ENCODE peak calls at places on chromosomes 1 and 21, in nine cellular contexts. K, D, V, A, N, Z, E, L and G are unnamed samples.
A peak's percentile ranks its signal among the peaks of the same experiment; 100 is the strongest.

GRCh38 chr1:162904579-162904978 is 43.6 kb upstream of the CCDC190 start:
- DNase-seq in E (no peak), D (no peak), Z (no peak), V (no peak), A (no peak), N (no peak), L (no peak), K (no peak), G (no peak)

GRCh38 chr21:44425307-44425894 is 29.9 kb upstream of the LRRC3 start:
- DNase-seq in L (peak; percentile 72), A (no peak), Z (no peak), V (no peak), D (no peak), K (no peak), N (peak; percentile 18), E (no peak), G (peak; percentile 20)

GRCh38 chr1:9079980-9080703 is 10.7 kb upstream of the SLC2A5 start:
- DNase-seq in V (no peak), A (no peak), N (no peak), K (no peak), L (no peak), D (no peak), E (no peak), Z (no peak), G (no peak)

GRCh38 chr1:96464991-96465875 is 256.4 kb upstream of the PTBP2 start:
- DNase-seq in K (no peak), L (no peak), N (no peak), Z (peak; percentile 32), V (no peak), D (no peak), E (no peak), A (no peak), G (peak; percentile 30)

GRCh38 chr1:53458634-53459033 is 565 bp upstream of the DMRTB1 start:
- DNase-seq in V (no peak), D (no peak), N (no peak), Z (no peak), A (no peak), L (no peak), E (no peak), K (no peak), G (no peak)

GRCh38 chr1:33163621-33164071 is 18.2 kb downstream of the TRIM62 start:
- DNase-seq in K (no peak), L (no peak), N (no peak), D (no peak), A (no peak), Z (no peak), V (no peak), E (no peak), G (no peak)

GRCh38 chr1:182274618-182275017 is 117.0 kb downstream of the GLUL start:
- DNase-seq in A (no peak), Z (no peak), E (no peak), N (no peak), L (no peak), D (no peak), V (no peak), K (no peak), G (no peak)

GRCh38 chr1:29563092-29563491 is 326.8 kb downstream of the PTPRU start:
- DNase-seq in N (no peak), V (no peak), K (no peak), D (no peak), Z (no peak), A (no peak), E (no peak), L (no peak), G (no peak)

GRCh38 chr1:167439301-167439988 is 78.9 kb downstream of the CD247 start:
- DNase-seq in K (peak; percentile 42), L (peak; percentile 76), V (no peak), A (no peak), N (no peak), E (no peak), Z (no peak), D (peak; percentile 67), G (peak; percentile 49)

GRCh38 chr21:15063081-15063820 is 1.5 kb downstream of the NRIP1 start:
- DNase-seq in E (no peak), N (peak; percentile 38), Z (peak; percentile 10), K (peak; percentile 74), L (no peak), A (no peak), V (no peak), D (no peak), G (no peak)

GRCh38 chr1:119266386-119266785 is 102.2 kb upstream of the HAO2 start:
- DNase-seq in N (no peak), K (no peak), V (no peak), L (no peak), A (no peak), D (no peak), Z (no peak), E (no peak), G (no peak)

GRCh38 chr21:29144736-29145353 is 14.4 kb downstream of the MAP3K7CL start:
- DNase-seq in N (no peak), Z (no peak), A (no peak), K (peak; percentile 46), L (no peak), D (no peak), V (no peak), E (no peak), G (no peak)

GRCh38 chr1:223504741-223505140 is 111.5 kb downstream of the CCDC185 start:
- DNase-seq in E (no peak), L (no peak), D (peak; percentile 77), Z (no peak), A (no peak), K (peak; percentile 96), N (no peak), V (no peak), G (no peak)

GRCh38 chr1:66533804-66534745 is at the start of gene SGIP1:
- DNase-seq in V (no peak), N (peak; percentile 20), K (peak; percentile 21), A (no peak), Z (peak; percentile 37), D (peak; percentile 70), E (no peak), L (no peak), G (peak; percentile 65)

GRCh38 chr1:24110642-24111263 is 1.2 kb downstream of the MYOM3 start:
- DNase-seq in K (no peak), A (no peak), D (no peak), N (no peak), Z (peak; percentile 84), L (no peak), V (no peak), E (no peak), G (peak; percentile 92)

GRCh38 chr1:2791027-2791760 is 10.3 kb downstream of the TTC34 start:
- DNase-seq in V (no peak), E (no peak), A (no peak), K (no peak), L (peak; percentile 49), N (peak; percentile 10), Z (peak; percentile 8), D (no peak), G (no peak)

GRCh38 chr1:234776256-234776874 is 166.4 kb upstream of the IRF2BP2 start:
- DNase-seq in V (no peak), K (no peak), Z (no peak), N (no peak), L (peak; percentile 84), D (no peak), E (no peak), A (no peak), G (no peak)

GRCh38 chr1:55980574-55980973 is 598.8 kb downstream of the PLPP3 start:
- DNase-seq in A (no peak), E (no peak), N (no peak), V (no peak), D (no peak), Z (no peak), K (no peak), L (no peak), G (no peak)

GRCh38 chr1:164801246-164801731 is 242.3 kb downstream of the PBX1 start:
- DNase-seq in A (no peak), L (no peak), N (no peak), D (no peak), E (no peak), Z (no peak), V (no peak), K (no peak), G (no peak)

GRCh38 chr21:32978346-32979270 is 47.1 kb upstream of the OLIG2 start:
- DNase-seq in N (no peak), E (no peak), Z (no peak), L (no peak), K (no peak), D (no peak), V (no peak), A (no peak), G (no peak)

GRCh38 chr1:10516925-10517676 is 42.4 kb downstream of the PEX14 start:
- DNase-seq in Z (no peak), D (peak; percentile 29), L (no peak), N (no peak), E (no peak), K (no peak), A (no peak), V (no peak), G (no peak)

GRCh38 chr1:119947468-119947867 is 51.2 kb upstream of the ADAM30 start:
- DNase-seq in Z (no peak), A (no peak), N (no peak), D (no peak), L (no peak), V (no peak), E (no peak), K (peak; percentile 62), G (no peak)

GRCh38 chr1:177945943-177946650 is 23.8 kb downstream of the SEC16B start:
- DNase-seq in K (peak; percentile 84), E (no peak), D (peak; percentile 56), L (no peak), N (peak; percentile 51), A (no peak), Z (peak; percentile 30), V (peak; percentile 30), G (no peak)

GRCh38 chr21:16911166-16911607 is 601.7 kb upstream of the CXADR start:
- DNase-seq in E (no peak), Z (no peak), V (no peak), A (no peak), L (no peak), D (no peak), N (no peak), K (no peak), G (no peak)

GRCh38 chr1:223752721-223753515 is 40.6 kb downstream of the CAPN2 start:
- DNase-seq in Z (no peak), A (no peak), D (no peak), L (no peak), K (no peak), V (no peak), N (no peak), E (no peak), G (no peak)

GRCh38 chr21:46509760-46510159 is 51.1 kb downstream of the DIP2A start:
- DNase-seq in Z (no peak), D (no peak), N (no peak), A (no peak), L (no peak), V (no peak), K (peak; percentile 88), E (no peak), G (no peak)

GRCh38 chr1:161200992-161201827 is 957 bp upstream of the NDUFS2 start:
- DNase-seq in L (peak; percentile 86), V (no peak), K (peak; percentile 49), N (peak; percentile 32), A (no peak), E (no peak), D (no peak), Z (peak; percentile 49), G (peak; percentile 58)